ENCODE peak calls at places on chromosomes 1 and 21, in nine cellular contexts. D is HL-60; O is foreskin fibroblast; K is epithelial cell of esophagus; T is effector memory CD4-positive, alpha-beta T cell; X is astrocyte of the cerebellum; A is adipocyte; N is iPS DF 6.9; Z is dorsolateral prefrontal cortex. P is an unnamed sample.

GRCh38 chr1:117590273-117590925 is 15.4 kb upstream of the TENT5C start:
- DNase-seq in O (peak; percentile 45), X (no peak), Z (no peak), K (peak; percentile 7), D (no peak), A (no peak), T (no peak), N (no peak), P (no peak)

GRCh38 chr1:230176871-230177411 is 109.9 kb downstream of the GALNT2 start:
- DNase-seq in Z (peak; percentile 66), N (no peak), D (no peak), X (no peak), A (no peak), K (no peak), T (no peak), O (peak; percentile 36), P (peak; percentile 87)

GRCh38 chr1:88490676-88491075 is 193.4 kb upstream of the PKN2 start:
- DNase-seq in X (no peak), K (no peak), A (no peak), O (no peak), T (no peak), N (no peak), D (no peak), Z (no peak), P (no peak)

GRCh38 chr1:84940481-84940880 is 47.5 kb upstream of the LPAR3 start:
- DNase-seq in A (no peak), N (no peak), O (peak; percentile 22), K (peak; percentile 51), Z (no peak), T (no peak), D (no peak), X (no peak), P (no peak)

GRCh38 chr1:204870165-204870912 is at the start of gene NFASC:
- DNase-seq in X (no peak), Z (peak; percentile 75), K (no peak), O (no peak), A (no peak), D (no peak), N (no peak), T (no peak), P (no peak)

GRCh38 chr21:22758478-22758877 is 1760.3 kb downstream of the NCAM2 start:
- DNase-seq in Z (no peak), K (peak; percentile 0), A (no peak), O (no peak), X (no peak), T (no peak), D (no peak), N (no peak), P (no peak)

GRCh38 chr1:25643962-25644361 is 27.4 kb downstream of the MAN1C1 start:
- DNase-seq in A (no peak), T (no peak), K (no peak), O (no peak), N (no peak), X (no peak), D (no peak), Z (no peak), P (no peak)

GRCh38 chr1:21630571-21631338 is 38.4 kb downstream of the RAP1GAP start:
- DNase-seq in K (no peak), T (no peak), Z (no peak), D (no peak), N (no peak), A (peak; percentile 28), O (no peak), X (no peak), P (no peak)

GRCh38 chr1:55690366-55690765 is 475.2 kb upstream of the USP24 start:
- DNase-seq in X (no peak), Z (no peak), A (no peak), D (no peak), O (no peak), N (no peak), K (no peak), T (no peak), P (no peak)

GRCh38 chr1:3262681-3263286 is 191.7 kb upstream of the ARHGEF16 start:
- DNase-seq in K (no peak), N (no peak), T (no peak), A (no peak), O (no peak), D (no peak), X (no peak), Z (no peak), P (no peak)

GRCh38 chr1:174988986-174989385 is 10.8 kb upstream of the CACYBP start:
- DNase-seq in A (no peak), D (no peak), T (no peak), Z (no peak), O (no peak), N (no peak), K (no peak), X (no peak), P (no peak)

GRCh38 chr1:201709564-201710295 is 119.2 kb upstream of the IPO9 start:
- DNase-seq in D (no peak), K (peak; percentile 66), A (peak; percentile 86), Z (peak; percentile 83), O (peak; percentile 77), N (peak; percentile 68), T (no peak), X (no peak), P (peak; percentile 72)

GRCh38 chr1:103108525-103109150 is 316 bp upstream of the COL11A1 start:
- DNase-seq in D (no peak), O (peak; percentile 57), N (peak; percentile 73), X (peak; percentile 35), Z (no peak), K (no peak), T (no peak), A (no peak), P (peak; percentile 37)

GRCh38 chr1:12473596-12474329 is 144.2 kb downstream of the DHRS3 start:
- DNase-seq in D (no peak), A (no peak), Z (no peak), T (no peak), K (no peak), O (peak; percentile 38), X (no peak), N (no peak), P (peak; percentile 56)

GRCh38 chr1:231335663-231336602 is 1.7 kb downstream of the EXOC8 start:
- DNase-seq in N (no peak), A (peak; percentile 16), Z (no peak), K (peak; percentile 19), X (no peak), O (no peak), D (no peak), T (no peak), P (peak; percentile 40)

GRCh38 chr21:42056996-42057689 is 14.0 kb upstream of the UMODL1 start:
- DNase-seq in D (no peak), X (peak; percentile 97), K (peak; percentile 88), N (no peak), O (peak; percentile 24), Z (no peak), T (no peak), A (peak; percentile 72), P (peak; percentile 84)

GRCh38 chr1:104238991-104239390 is 489.3 kb downstream of the AMY1C start:
- DNase-seq in K (no peak), D (no peak), X (no peak), T (no peak), O (peak; percentile 62), N (no peak), A (peak; percentile 0), Z (no peak), P (no peak)

GRCh38 chr1:53259932-53260331 is 21.6 kb upstream of the MAGOH start:
- DNase-seq in D (no peak), O (no peak), K (no peak), N (no peak), Z (no peak), X (no peak), A (no peak), T (no peak), P (no peak)

GRCh38 chr1:223836586-223836985 is 9.2 kb downstream of the TP53BP2 start:
- DNase-seq in Z (no peak), X (no peak), N (no peak), D (no peak), K (peak; percentile 50), O (no peak), A (no peak), T (no peak), P (no peak)

GRCh38 chr1:111267801-111268508 is 22.7 kb upstream of the CHIA start:
- DNase-seq in O (no peak), K (no peak), D (no peak), A (no peak), N (no peak), T (no peak), X (no peak), Z (no peak), P (no peak)
- H3K4me3 ChIP-seq in O (no peak overlapping the region), K (no peak overlapping the region), D (no peak overlapping the region), A (no peak overlapping the region), N (no peak overlapping the region), T (no peak overlapping the region), X (no peak overlapping the region), Z (no peak overlapping the region), P (no peak overlapping the region)

DNA sequence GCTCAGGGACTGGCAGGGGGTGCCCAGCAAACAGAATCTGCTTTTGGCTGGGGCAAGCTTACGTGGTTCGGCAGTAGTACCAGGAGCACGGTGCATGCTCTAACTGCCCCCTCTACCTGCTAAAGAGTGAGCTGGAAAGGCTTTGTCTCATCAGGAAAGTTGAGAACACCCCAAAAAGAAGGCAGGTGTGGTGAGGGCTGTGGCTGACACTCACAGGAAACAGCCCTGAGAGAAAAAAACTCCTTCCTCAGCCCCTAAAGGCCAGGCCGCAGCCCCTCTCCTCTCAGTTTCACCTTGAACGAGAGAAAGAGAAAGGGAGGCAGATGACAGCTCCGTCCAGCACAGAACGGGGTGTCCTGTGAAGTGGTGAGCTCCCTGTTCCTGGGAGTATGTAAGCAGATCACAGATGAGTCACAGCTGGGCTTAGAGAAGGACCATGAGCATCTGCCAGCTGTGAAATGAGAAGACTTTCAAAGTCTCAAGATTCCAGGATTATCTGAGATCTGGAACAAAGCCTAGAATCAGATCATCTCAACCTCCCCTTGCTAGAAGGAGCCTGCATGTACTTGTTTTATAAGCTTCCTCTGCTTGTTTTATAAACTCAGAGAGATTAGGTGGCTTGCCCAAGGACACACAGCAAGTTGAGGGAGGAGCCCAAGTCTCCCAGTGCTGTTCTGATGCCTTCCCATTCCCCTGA is 13.4 kb downstream of the LAPTM5 start:
- DNase-seq in K (peak; percentile 26), T (peak; percentile 42), A (no peak), O (peak; percentile 63), Z (no peak), D (no peak), N (no peak), X (no peak), P (peak; percentile 71)
- H3K4me3 ChIP-seq in K (no peak overlapping the region), T (peak overlapping the region; percentile 1), A (no peak overlapping the region), O (no peak overlapping the region), Z (no peak overlapping the region), D (no peak overlapping the region), N (no peak overlapping the region), X (no peak overlapping the region), P (no peak overlapping the region)

GRCh38 chr21:31873696-31874599 is 1.1 kb downstream of the HUNK start:
- DNase-seq in D (peak; percentile 15), O (peak; percentile 35), N (no peak), A (peak; percentile 70), K (no peak), T (no peak), X (no peak), Z (peak; percentile 28), P (no peak)
- H3K4me3 ChIP-seq in D (peak overlapping the region; percentile 36), O (peak overlapping the region; percentile 68), N (peak overlapping the region; percentile 51), A (peak overlapping the region; percentile 74), K (no peak overlapping the region), T (peak overlapping the region; percentile 40), X (peak overlapping the region; percentile 50), Z (peak overlapping the region; percentile 70), P (no peak overlapping the region)

DNA sequence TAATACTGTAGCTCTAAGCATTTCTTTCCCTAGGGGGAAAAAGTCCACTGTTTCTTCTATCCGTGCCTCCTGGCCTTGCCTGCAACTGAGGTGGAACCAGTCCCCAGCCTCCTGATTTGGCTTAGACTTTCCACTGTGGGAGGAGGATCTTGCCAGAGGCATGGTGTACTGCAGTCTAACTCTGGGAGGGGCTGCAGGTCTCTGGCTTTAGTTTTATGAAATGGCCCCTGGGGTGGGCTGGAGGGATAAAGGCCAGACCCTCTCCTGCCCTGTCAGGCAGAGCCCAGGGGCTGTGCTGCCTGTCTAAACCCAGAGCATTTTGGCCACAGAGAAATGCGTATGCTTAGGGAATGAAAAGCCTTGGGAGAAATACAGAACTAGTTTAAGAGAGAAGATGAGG is 73.0 kb downstream of the ABCA4 start:
- DNase-seq in O (no peak), D (no peak), K (no peak), A (no peak), N (no peak), T (no peak), Z (no peak), X (no peak), P (no peak)
- H3K4me3 ChIP-seq in O (no peak overlapping the region), D (no peak overlapping the region), K (no peak overlapping the region), A (no peak overlapping the region), N (no peak overlapping the region), T (no peak overlapping the region), Z (no peak overlapping the region), X (no peak overlapping the region), P (no peak overlapping the region)